ENCODE peak calls at places on chromosomes 11 and 22, in six cellular contexts. E, L, O, T, R and D are unnamed samples.
A peak's percentile ranks its signal among the peaks of the same experiment; 100 is the strongest.

GRCh38 chr11:134226806-134227325 is 2.4 kb downstream of the VPS26B start:
- DNase-seq in O (no peak), L (no peak), E (no peak), R (no peak), T (no peak), D (no peak)

GRCh38 chr11:62805991-62806441 is 776 bp upstream of the NXF1 start:
- DNase-seq in E (peak; percentile 70), T (no peak), L (peak; percentile 54), O (peak; percentile 44), R (no peak), D (peak; percentile 7)

GRCh38 chr11:108672113-108672512 is 7.2 kb downstream of the DDX10 start:
- DNase-seq in L (no peak), R (no peak), O (no peak), E (no peak), T (no peak), D (no peak)

GRCh38 chr11:2156416-2157182 is 4.4 kb downstream of the INS start:
- DNase-seq in T (no peak), E (peak; percentile 39), O (peak; percentile 66), R (no peak), L (peak; percentile 59), D (peak; percentile 29)

GRCh38 chr11:134552749-134553148 is 140.7 kb upstream of the B3GAT1 start:
- DNase-seq in T (no peak), O (no peak), L (no peak), R (no peak), E (no peak), D (no peak)

GRCh38 chr11:63614136-63614664 is at the start of gene PLAAT3:
- DNase-seq in O (peak; percentile 83), T (no peak), R (peak; percentile 10), E (peak; percentile 63), L (peak; percentile 32), D (peak; percentile 32)

GRCh38 chr22:37480387-37481346 is 5.5 kb downstream of the MFNG start:
- DNase-seq in L (no peak), O (no peak), R (no peak), E (no peak), T (no peak), D (no peak)

GRCh38 chr22:46335201-46336118 is at the start of gene TRMU:
- DNase-seq in R (peak; percentile 44), L (peak; percentile 89), O (peak; percentile 91), E (no peak), T (peak; percentile 30), D (peak; percentile 72)

GRCh38 chr11:129620705-129621104 is 194.9 kb upstream of the TMEM45B start:
- DNase-seq in T (no peak), R (no peak), L (peak; percentile 92), O (no peak), E (peak; percentile 75), D (no peak)

GRCh38 chr11:132563050-132563449 is 969.3 kb downstream of the OPCML start:
- DNase-seq in O (no peak), R (no peak), E (no peak), L (no peak), T (no peak), D (no peak)

GRCh38 chr11:64097468-64098317 is 62.0 kb downstream of the FLRT1 start:
- DNase-seq in L (no peak), T (no peak), E (no peak), O (no peak), R (no peak), D (no peak)

GRCh38 chr11:77244277-77245014 is 57.0 kb downstream of the GDPD4 start:
- DNase-seq in T (no peak), O (peak; percentile 65), E (no peak), L (peak; percentile 69), R (no peak), D (no peak)

GRCh38 chr11:13289081-13289480 is 11.5 kb downstream of the BMAL1 start:
- DNase-seq in E (peak; percentile 18), L (peak; percentile 38), O (peak; percentile 27), R (no peak), T (no peak), D (no peak)

GRCh38 chr11:102268083-102268984 is 49.0 kb upstream of the BIRC3 start:
- DNase-seq in O (peak; percentile 97), L (peak; percentile 98), R (peak; percentile 75), T (peak; percentile 33), E (peak; percentile 74), D (peak; percentile 80)

GRCh38 chr11:1472180-1473005 is 14.2 kb downstream of the MOB2 start:
- DNase-seq in O (no peak), T (no peak), R (no peak), E (no peak), L (no peak), D (no peak)

GRCh38 chr11:83157755-83158473 is 983 bp downstream of the PCF11 start:
- DNase-seq in O (peak; percentile 53), E (peak; percentile 49), R (peak; percentile 18), L (peak; percentile 50), T (peak; percentile 26), D (peak; percentile 59)

GRCh38 chr22:49966716-49967332 is 6.3 kb downstream of the PIM3 start:
- DNase-seq in O (no peak), E (no peak), L (no peak), T (no peak), R (no peak), D (no peak)

GRCh38 chr11:68441466-68442230 is 18.9 kb upstream of the PPP6R3 start:
- DNase-seq in O (peak; percentile 27), L (no peak), T (no peak), E (peak; percentile 34), R (no peak), D (no peak)

GRCh38 chr11:78081583-78081982 is 1.9 kb upstream of the NDUFC2 start:
- DNase-seq in E (no peak), R (no peak), T (no peak), L (no peak), O (no peak), D (peak; percentile 27)

GRCh38 chr11:76120513-76121081 is 85.7 kb downstream of the WNT11 start:
- DNase-seq in T (no peak), O (no peak), R (no peak), E (peak; percentile 54), L (no peak), D (no peak)